ENCODE peak calls at places on chromosome 7, in eight cellular contexts. One of them, this sample, is unnamed.

GRCh38 chr7:70679666-70680065 is 452.3 kb upstream of the GALNT17 start:
- DNase-seq in neural progenitor cell: no peak
- DNase-seq in NCI-H460: no peak
- DNase-seq in AG09309: no peak
- DNase-seq in activated naive CD4-positive, alpha-beta T cell treated with anti-CD3 and anti-CD28 coated beads for 36 hours: no peak
- DNase-seq in T1000: no peak
- DNase-seq in naive thymus-derived CD8-positive, alpha-beta T cell: no peak
- DNase-seq in hepatic stellate cell: no peak
- DNase-seq in this sample: no peak

GRCh38 chr7:148941598-148942280 is 57.6 kb upstream of the EZH2 start:
- DNase-seq in activated naive CD4-positive, alpha-beta T cell treated with anti-CD3 and anti-CD28 coated beads for 36 hours: peak
- DNase-seq in T1000: no peak
- DNase-seq in naive thymus-derived CD8-positive, alpha-beta T cell: peak
- DNase-seq in hepatic stellate cell: peak
- DNase-seq in NCI-H460: peak
- DNase-seq in AG09309: no peak
- DNase-seq in neural progenitor cell: peak
- DNase-seq in this sample: peak

GRCh38 chr7:111756687-111757178 is 194.4 kb upstream of the IMMP2L start:
- DNase-seq in naive thymus-derived CD8-positive, alpha-beta T cell: no peak
- DNase-seq in activated naive CD4-positive, alpha-beta T cell treated with anti-CD3 and anti-CD28 coated beads for 36 hours: no peak
- DNase-seq in hepatic stellate cell: peak
- DNase-seq in NCI-H460: no peak
- DNase-seq in neural progenitor cell: peak
- DNase-seq in T1000: peak
- DNase-seq in AG09309: no peak
- DNase-seq in this sample: no peak

GRCh38 chr7:129530881-129531391 is 28.6 kb downstream of the SMKR1 start:
- DNase-seq in neural progenitor cell: no peak
- DNase-seq in NCI-H460: no peak
- DNase-seq in activated naive CD4-positive, alpha-beta T cell treated with anti-CD3 and anti-CD28 coated beads for 36 hours: peak
- DNase-seq in hepatic stellate cell: peak
- DNase-seq in T1000: peak
- DNase-seq in AG09309: no peak
- DNase-seq in naive thymus-derived CD8-positive, alpha-beta T cell: no peak
- DNase-seq in this sample: peak

GRCh38 chr7:43792471-43792870 is 34.0 kb downstream of the BLVRA start:
- DNase-seq in T1000: no peak
- DNase-seq in naive thymus-derived CD8-positive, alpha-beta T cell: no peak
- DNase-seq in activated naive CD4-positive, alpha-beta T cell treated with anti-CD3 and anti-CD28 coated beads for 36 hours: no peak
- DNase-seq in hepatic stellate cell: no peak
- DNase-seq in NCI-H460: no peak
- DNase-seq in neural progenitor cell: no peak
- DNase-seq in AG09309: no peak
- DNase-seq in this sample: no peak

GRCh38 chr7:97576043-97576442 is 155.8 kb upstream of the TAC1 start:
- DNase-seq in activated naive CD4-positive, alpha-beta T cell treated with anti-CD3 and anti-CD28 coated beads for 36 hours: no peak
- DNase-seq in AG09309: no peak
- DNase-seq in neural progenitor cell: peak
- DNase-seq in naive thymus-derived CD8-positive, alpha-beta T cell: no peak
- DNase-seq in T1000: no peak
- DNase-seq in hepatic stellate cell: no peak
- DNase-seq in NCI-H460: no peak
- DNase-seq in this sample: no peak

GRCh38 chr7:43619213-43620012 is 36.5 kb downstream of the STK17A start:
- DNase-seq in AG09309: no peak
- DNase-seq in T1000: no peak
- DNase-seq in NCI-H460: peak
- DNase-seq in naive thymus-derived CD8-positive, alpha-beta T cell: no peak
- DNase-seq in activated naive CD4-positive, alpha-beta T cell treated with anti-CD3 and anti-CD28 coated beads for 36 hours: no peak
- DNase-seq in neural progenitor cell: no peak
- DNase-seq in hepatic stellate cell: no peak
- DNase-seq in this sample: peak

GRCh38 chr7:30423793-30424505 is 54.6 kb downstream of the NOD1 start:
- DNase-seq in AG09309: no peak
- DNase-seq in hepatic stellate cell: no peak
- DNase-seq in naive thymus-derived CD8-positive, alpha-beta T cell: no peak
- DNase-seq in neural progenitor cell: no peak
- DNase-seq in NCI-H460: no peak
- DNase-seq in activated naive CD4-positive, alpha-beta T cell treated with anti-CD3 and anti-CD28 coated beads for 36 hours: no peak
- DNase-seq in T1000: no peak
- DNase-seq in this sample: no peak

GRCh38 chr7:130595986-130596385 is 72.6 kb downstream of the COPG2 start:
- DNase-seq in hepatic stellate cell: peak
- DNase-seq in T1000: no peak
- DNase-seq in naive thymus-derived CD8-positive, alpha-beta T cell: no peak
- DNase-seq in AG09309: no peak
- DNase-seq in neural progenitor cell: no peak
- DNase-seq in NCI-H460: no peak
- DNase-seq in activated naive CD4-positive, alpha-beta T cell treated with anti-CD3 and anti-CD28 coated beads for 36 hours: no peak
- DNase-seq in this sample: no peak

GRCh38 chr7:47573758-47574472 is 8.0 kb downstream of the TNS3 start:
- DNase-seq in T1000: no peak
- DNase-seq in AG09309: peak
- DNase-seq in naive thymus-derived CD8-positive, alpha-beta T cell: no peak
- DNase-seq in neural progenitor cell: no peak
- DNase-seq in hepatic stellate cell: peak
- DNase-seq in activated naive CD4-positive, alpha-beta T cell treated with anti-CD3 and anti-CD28 coated beads for 36 hours: no peak
- DNase-seq in NCI-H460: no peak
- DNase-seq in this sample: peak

GRCh38 chr7:102866480-102866879 is 46.3 kb upstream of the LRRC17 start:
- DNase-seq in neural progenitor cell: no peak
- DNase-seq in hepatic stellate cell: no peak
- DNase-seq in NCI-H460: no peak
- DNase-seq in naive thymus-derived CD8-positive, alpha-beta T cell: no peak
- DNase-seq in AG09309: no peak
- DNase-seq in activated naive CD4-positive, alpha-beta T cell treated with anti-CD3 and anti-CD28 coated beads for 36 hours: no peak
- DNase-seq in T1000: no peak
- DNase-seq in this sample: no peak

GRCh38 chr7:45599851-45600706 is 25.9 kb downstream of the ADCY1 start:
- DNase-seq in hepatic stellate cell: no peak
- DNase-seq in activated naive CD4-positive, alpha-beta T cell treated with anti-CD3 and anti-CD28 coated beads for 36 hours: no peak
- DNase-seq in neural progenitor cell: no peak
- DNase-seq in naive thymus-derived CD8-positive, alpha-beta T cell: no peak
- DNase-seq in AG09309: no peak
- DNase-seq in NCI-H460: no peak
- DNase-seq in T1000: no peak
- DNase-seq in this sample: no peak

GRCh38 chr7:35556532-35557471 is 138.1 kb downstream of the HERPUD2 start:
- DNase-seq in AG09309: no peak
- DNase-seq in neural progenitor cell: no peak
- DNase-seq in naive thymus-derived CD8-positive, alpha-beta T cell: no peak
- DNase-seq in hepatic stellate cell: no peak
- DNase-seq in NCI-H460: no peak
- DNase-seq in activated naive CD4-positive, alpha-beta T cell treated with anti-CD3 and anti-CD28 coated beads for 36 hours: no peak
- DNase-seq in T1000: no peak
- DNase-seq in this sample: no peak

GRCh38 chr7:2637505-2638223 is 5.9 kb downstream of the TTYH3 start:
- DNase-seq in neural progenitor cell: no peak
- DNase-seq in hepatic stellate cell: no peak
- DNase-seq in T1000: no peak
- DNase-seq in AG09309: no peak
- DNase-seq in naive thymus-derived CD8-positive, alpha-beta T cell: no peak
- DNase-seq in activated naive CD4-positive, alpha-beta T cell treated with anti-CD3 and anti-CD28 coated beads for 36 hours: no peak
- DNase-seq in NCI-H460: no peak
- DNase-seq in this sample: no peak

GRCh38 chr7:91772100-91772794 is 108.3 kb downstream of the MTERF1 start:
- DNase-seq in activated naive CD4-positive, alpha-beta T cell treated with anti-CD3 and anti-CD28 coated beads for 36 hours: no peak
- DNase-seq in neural progenitor cell: no peak
- DNase-seq in NCI-H460: no peak
- DNase-seq in AG09309: no peak
- DNase-seq in T1000: no peak
- DNase-seq in hepatic stellate cell: no peak
- DNase-seq in naive thymus-derived CD8-positive, alpha-beta T cell: no peak
- DNase-seq in this sample: no peak

GRCh38 chr7:71303566-71303965 is 171.6 kb downstream of the GALNT17 start:
- DNase-seq in naive thymus-derived CD8-positive, alpha-beta T cell: no peak
- DNase-seq in neural progenitor cell: no peak
- DNase-seq in AG09309: no peak
- DNase-seq in activated naive CD4-positive, alpha-beta T cell treated with anti-CD3 and anti-CD28 coated beads for 36 hours: no peak
- DNase-seq in NCI-H460: no peak
- DNase-seq in hepatic stellate cell: no peak
- DNase-seq in T1000: no peak
- DNase-seq in this sample: no peak

GRCh38 chr7:158113321-158114025 is 474.1 kb downstream of the PTPRN2 start:
- DNase-seq in T1000: no peak
- DNase-seq in activated naive CD4-positive, alpha-beta T cell treated with anti-CD3 and anti-CD28 coated beads for 36 hours: no peak
- DNase-seq in hepatic stellate cell: no peak
- DNase-seq in AG09309: no peak
- DNase-seq in NCI-H460: no peak
- DNase-seq in naive thymus-derived CD8-positive, alpha-beta T cell: no peak
- DNase-seq in neural progenitor cell: no peak
- DNase-seq in this sample: no peak

GRCh38 chr7:6139189-6139996 is 108.2 kb downstream of the ANKRD61 start:
- DNase-seq in hepatic stellate cell: no peak
- DNase-seq in activated naive CD4-positive, alpha-beta T cell treated with anti-CD3 and anti-CD28 coated beads for 36 hours: no peak
- DNase-seq in AG09309: no peak
- DNase-seq in NCI-H460: no peak
- DNase-seq in neural progenitor cell: no peak
- DNase-seq in naive thymus-derived CD8-positive, alpha-beta T cell: no peak
- DNase-seq in T1000: no peak
- DNase-seq in this sample: no peak

GRCh38 chr7:80206763-80207162 is 72.1 kb downstream of the GNAI1 start:
- DNase-seq in hepatic stellate cell: no peak
- DNase-seq in naive thymus-derived CD8-positive, alpha-beta T cell: no peak
- DNase-seq in neural progenitor cell: no peak
- DNase-seq in AG09309: no peak
- DNase-seq in activated naive CD4-positive, alpha-beta T cell treated with anti-CD3 and anti-CD28 coated beads for 36 hours: no peak
- DNase-seq in T1000: no peak
- DNase-seq in NCI-H460: no peak
- DNase-seq in this sample: no peak

GRCh38 chr7:100691676-100692577 is 2.1 kb downstream of the GIGYF1 start:
- DNase-seq in AG09309: no peak
- DNase-seq in NCI-H460: peak
- DNase-seq in naive thymus-derived CD8-positive, alpha-beta T cell: peak
- DNase-seq in T1000: peak
- DNase-seq in activated naive CD4-positive, alpha-beta T cell treated with anti-CD3 and anti-CD28 coated beads for 36 hours: peak
- DNase-seq in hepatic stellate cell: peak
- DNase-seq in neural progenitor cell: peak
- DNase-seq in this sample: no peak

GRCh38 chr7:142606081-142606480 is 143.2 kb upstream of the PRSS1 start:
- DNase-seq in T1000: no peak
- DNase-seq in NCI-H460: no peak
- DNase-seq in hepatic stellate cell: no peak
- DNase-seq in naive thymus-derived CD8-positive, alpha-beta T cell: no peak
- DNase-seq in neural progenitor cell: no peak
- DNase-seq in AG09309: no peak
- DNase-seq in activated naive CD4-positive, alpha-beta T cell treated with anti-CD3 and anti-CD28 coated beads for 36 hours: no peak
- DNase-seq in this sample: no peak

GRCh38 chr7:33886100-33886623 is 19.2 kb upstream of the BMPER start:
- DNase-seq in naive thymus-derived CD8-positive, alpha-beta T cell: no peak
- DNase-seq in hepatic stellate cell: no peak
- DNase-seq in T1000: no peak
- DNase-seq in activated naive CD4-positive, alpha-beta T cell treated with anti-CD3 and anti-CD28 coated beads for 36 hours: no peak
- DNase-seq in AG09309: no peak
- DNase-seq in NCI-H460: no peak
- DNase-seq in neural progenitor cell: peak
- DNase-seq in this sample: no peak

GRCh38 chr7:27576360-27576944 is 86.2 kb downstream of the HIBADH start:
- DNase-seq in AG09309: peak
- DNase-seq in activated naive CD4-positive, alpha-beta T cell treated with anti-CD3 and anti-CD28 coated beads for 36 hours: no peak
- DNase-seq in NCI-H460: peak
- DNase-seq in T1000: no peak
- DNase-seq in naive thymus-derived CD8-positive, alpha-beta T cell: no peak
- DNase-seq in neural progenitor cell: peak
- DNase-seq in hepatic stellate cell: no peak
- DNase-seq in this sample: no peak

GRCh38 chr7:130894146-130895005 is 160.4 kb upstream of the KLF14 start:
- DNase-seq in NCI-H460: no peak
- DNase-seq in T1000: peak
- DNase-seq in neural progenitor cell: no peak
- DNase-seq in hepatic stellate cell: peak
- DNase-seq in AG09309: no peak
- DNase-seq in activated naive CD4-positive, alpha-beta T cell treated with anti-CD3 and anti-CD28 coated beads for 36 hours: no peak
- DNase-seq in naive thymus-derived CD8-positive, alpha-beta T cell: no peak
- DNase-seq in this sample: peak

GRCh38 chr7:17807242-17807641 is 133.1 kb downstream of the SNX13 start:
- DNase-seq in AG09309: no peak
- DNase-seq in hepatic stellate cell: no peak
- DNase-seq in NCI-H460: no peak
- DNase-seq in activated naive CD4-positive, alpha-beta T cell treated with anti-CD3 and anti-CD28 coated beads for 36 hours: no peak
- DNase-seq in T1000: no peak
- DNase-seq in naive thymus-derived CD8-positive, alpha-beta T cell: no peak
- DNase-seq in neural progenitor cell: no peak
- DNase-seq in this sample: no peak

GRCh38 chr7:117479480-117480224 is at the start of gene CFTR:
- DNase-seq in neural progenitor cell: peak
- DNase-seq in naive thymus-derived CD8-positive, alpha-beta T cell: no peak
- DNase-seq in NCI-H460: no peak
- DNase-seq in T1000: no peak
- DNase-seq in activated naive CD4-positive, alpha-beta T cell treated with anti-CD3 and anti-CD28 coated beads for 36 hours: no peak
- DNase-seq in AG09309: no peak
- DNase-seq in hepatic stellate cell: no peak
- DNase-seq in this sample: no peak

GRCh38 chr7:139230078-139230477 is 959 bp upstream of the UBN2 start:
- DNase-seq in activated naive CD4-positive, alpha-beta T cell treated with anti-CD3 and anti-CD28 coated beads for 36 hours: no peak
- DNase-seq in NCI-H460: no peak
- DNase-seq in AG09309: no peak
- DNase-seq in hepatic stellate cell: no peak
- DNase-seq in neural progenitor cell: no peak
- DNase-seq in naive thymus-derived CD8-positive, alpha-beta T cell: no peak
- DNase-seq in T1000: no peak
- DNase-seq in this sample: no peak

GRCh38 chr7:18552943-18553584 is 57.5 kb downstream of the HDAC9 start:
- DNase-seq in neural progenitor cell: no peak
- DNase-seq in naive thymus-derived CD8-positive, alpha-beta T cell: no peak
- DNase-seq in hepatic stellate cell: no peak
- DNase-seq in activated naive CD4-positive, alpha-beta T cell treated with anti-CD3 and anti-CD28 coated beads for 36 hours: no peak
- DNase-seq in T1000: no peak
- DNase-seq in AG09309: no peak
- DNase-seq in NCI-H460: peak
- DNase-seq in this sample: no peak

This sample was measured in PC-9.